ENCODE peak calls at places on chromosome 14, in seven cellular contexts. J is CD4-positive, alpha-beta T cell; L is naive thymus-derived CD8-positive, alpha-beta T cell; D is midbrain; W is glutamatergic neuron; X is kidney glomerular epithelial cell; P is amniotic stem cell. B is an unnamed sample.

GRCh38 chr14:36721877-36722276 is 60.2 kb downstream of the PAX9 start:
- DNase-seq in J (no peak), L (no peak), D (no peak), W (no peak), X (no peak), P (no peak), B (no peak)

GRCh38 chr14:71324767-71325272 is 417.6 kb downstream of the PCNX1 start:
- DNase-seq in J (no peak), L (peak), D (no peak), W (no peak), X (no peak), P (no peak), B (no peak)

GRCh38 chr14:101791919-101792572 is 30.5 kb downstream of the PPP2R5C start:
- DNase-seq in J (no peak), L (no peak), D (no peak), W (no peak), X (peak), P (no peak), B (peak)

GRCh38 chr14:70468731-70469130 is 16.8 kb downstream of the ADAM21 start:
- DNase-seq in J (no peak), L (no peak), D (no peak), W (no peak), X (no peak), P (no peak), B (no peak)

GRCh38 chr14:78987006-78987405 is 816.8 kb downstream of the NRXN3 start:
- DNase-seq in J (no peak), L (no peak), D (no peak), W (no peak), X (no peak), P (no peak), B (no peak)

GRCh38 chr14:65156568-65157366 is 54.5 kb upstream of the MAX start:
- DNase-seq in J (no peak), L (no peak), D (no peak), W (no peak), X (peak), P (peak), B (no peak)

GRCh38 chr14:101962503-101962874 is 1.9 kb upstream of the DYNC1H1 start:
- DNase-seq in J (no peak), L (no peak), D (peak), W (peak), X (no peak), P (peak), B (peak)

GRCh38 chr14:69318241-69318640 is 58.3 kb downstream of the GALNT16 start:
- DNase-seq in J (no peak), L (no peak), D (no peak), W (no peak), X (peak), P (no peak), B (no peak)

GRCh38 chr14:34755215-34755614 is 40.8 kb upstream of the CFL2 start:
- DNase-seq in J (no peak), L (no peak), D (no peak), W (no peak), X (no peak), P (no peak), B (no peak)

GRCh38 chr14:99524804-99525698 is 43.8 kb downstream of the CCNK start:
- DNase-seq in J (peak), L (peak), D (no peak), W (peak), X (peak), P (peak), B (peak)

GRCh38 chr14:73829526-73830431 is 21.9 kb upstream of the PTGR2 start:
- DNase-seq in J (no peak), L (no peak), D (no peak), W (no peak), X (peak), P (peak), B (no peak)

GRCh38 chr14:69553221-69553620 is 21.4 kb downstream of the CCDC177 start:
- DNase-seq in J (no peak), L (no peak), D (no peak), W (no peak), X (no peak), P (no peak), B (no peak)

GRCh38 chr14:33657478-33657877 is 293.4 kb downstream of the EGLN3 start:
- DNase-seq in J (no peak), L (no peak), D (no peak), W (no peak), X (no peak), P (no peak), B (no peak)

GRCh38 chr14:42869681-42870080 is 1263.0 kb downstream of the LRFN5 start:
- DNase-seq in J (no peak), L (no peak), D (no peak), W (no peak), X (peak), P (no peak), B (no peak)

B was measured in frontal cortex.